ENCODE peak calls at places on chromosomes 5 and 9, in eight cellular contexts. M, C, Y, Q, R, D, K and E are unnamed samples.

GRCh38 chr9:137436761-137437600 is 4.2 kb downstream of the ENTPD8 start:
- DNase-seq in M (no peak), Y (no peak), C (no peak), R (no peak), K (peak), D (no peak), Q (peak), E (peak)

GRCh38 chr9:128555180-128555721 is 2.9 kb downstream of the SPTAN1 start:
- DNase-seq in D (no peak), R (no peak), K (no peak), C (no peak), Q (peak), M (no peak), Y (peak), E (no peak)

GRCh38 chr9:71760901-71761300 is 7.4 kb downstream of the CEMIP2 start:
- DNase-seq in C (no peak), D (no peak), M (peak), Q (peak), Y (no peak), K (no peak), R (no peak), E (no peak)

GRCh38 chr5:154727361-154727760 is 27.8 kb upstream of the LARP1 start:
- DNase-seq in Q (no peak), K (no peak), M (no peak), R (no peak), D (no peak), Y (no peak), C (no peak), E (no peak)

GRCh38 chr5:18305288-18305899 is 671.1 kb downstream of the TAF11L14 start:
- DNase-seq in K (no peak), C (no peak), R (no peak), Y (peak), Q (peak), D (peak), M (no peak), E (no peak)

GRCh38 chr5:14332746-14333145 is 189.6 kb downstream of the TRIO start:
- DNase-seq in Y (no peak), D (no peak), R (no peak), K (no peak), Q (no peak), M (no peak), C (no peak), E (no peak)

GRCh38 chr9:128992995-128993394 is 35.1 kb downstream of the SH3GLB2 start:
- DNase-seq in C (no peak), M (no peak), D (no peak), R (no peak), Q (peak), Y (no peak), K (no peak), E (no peak)

GRCh38 chr9:69674741-69675438 is 2.7 kb upstream of the APBA1 start:
- DNase-seq in Y (peak), C (no peak), Q (no peak), R (no peak), K (no peak), D (no peak), M (peak), E (no peak)

GRCh38 chr5:37836173-37837100 is 3.4 kb downstream of the GDNF start:
- DNase-seq in R (no peak), C (no peak), M (no peak), K (no peak), D (peak), Y (peak), Q (peak), E (no peak)